ENCODE peak calls at places on chromosomes 12 and 14, in eight cellular contexts. X, T, Z, U, I, E, D and O are unnamed samples.

GRCh38 chr14:81682134-81682533 is 148.5 kb upstream of the SEL1L start:
- DNase-seq in X (no peak), T (no peak), Z (no peak), U (no peak), I (no peak), E (no peak), D (no peak), O (no peak)

GRCh38 chr14:104317975-104318557 is 179.7 kb downstream of the KIF26A start:
- DNase-seq in X (no peak), T (no peak), Z (no peak), U (no peak), I (no peak), E (no peak), D (no peak), O (no peak)

GRCh38 chr12:13362260-13362841 is 165.8 kb downstream of the EMP1 start:
- DNase-seq in X (no peak), T (no peak), Z (peak), U (peak), I (peak), E (peak), D (no peak), O (no peak)

GRCh38 chr12:72264548-72265175 is 7.5 kb upstream of the TRHDE start:
- DNase-seq in X (no peak), T (no peak), Z (no peak), U (peak), I (peak), E (peak), D (no peak), O (no peak)

GRCh38 chr12:49559011-49559675 is 8.8 kb downstream of the MCRS1 start:
- DNase-seq in X (no peak), T (no peak), Z (no peak), U (no peak), I (no peak), E (no peak), D (no peak), O (no peak)

GRCh38 chr12:118611770-118612169 is 235.4 kb downstream of the SUDS3 start:
- DNase-seq in X (no peak), T (no peak), Z (no peak), U (no peak), I (no peak), E (no peak), D (no peak), O (no peak)

GRCh38 chr14:62162998-62163589 is 400.9 kb downstream of the SNAPC1 start:
- DNase-seq in X (peak), T (no peak), Z (peak), U (peak), I (peak), E (peak), D (no peak), O (no peak)

GRCh38 chr12:94140556-94140955 is 7.8 kb upstream of the PLXNC1 start:
- DNase-seq in X (no peak), T (peak), Z (peak), U (peak), I (peak), E (no peak), D (peak), O (no peak)

GRCh38 chr14:96261053-96261452 is 5.0 kb downstream of the BDKRB1 start:
- DNase-seq in X (no peak), T (no peak), Z (no peak), U (no peak), I (no peak), E (no peak), D (no peak), O (no peak)

GRCh38 chr14:104138098-104138890 is at the start of gene KIF26A:
- DNase-seq in X (no peak), T (no peak), Z (no peak), U (peak), I (no peak), E (no peak), D (no peak), O (no peak)

GRCh38 chr12:32918890-32919791 is 22.6 kb upstream of the PKP2 start:
- DNase-seq in X (no peak), T (no peak), Z (peak), U (peak), I (peak), E (peak), D (no peak), O (no peak)